ENCODE peak calls at places on chromosomes 6 and 20, in seven cellular contexts. X is fibroblast of lung, H is GM13977, N is AG04450, M is SK-N-SH, O is kidney epithelial cell, E is OCI-LY7. R is an unnamed sample.

GRCh38 chr6:43355862-43356590 is 13.4 kb downstream of the ZNF318 start:
- DNase-seq in H (no peak), X (peak; percentile 2), E (peak; percentile 27), M (peak; percentile 16), O (no peak), N (no peak), R (peak; percentile 25)

GRCh38 chr6:93701526-93701925 is 282.2 kb upstream of the EPHA7 start:
- DNase-seq in H (no peak), E (no peak), N (no peak), M (no peak), O (no peak), X (peak; percentile 21), R (no peak)

GRCh38 chr6:1381397-1382330 is 7.7 kb upstream of the FOXF2 start:
- DNase-seq in M (peak; percentile 86), E (peak; percentile 37), X (peak; percentile 50), N (no peak), H (peak; percentile 83), O (no peak), R (peak; percentile 86)

GRCh38 chr20:53866787-53867740 is 203.3 kb downstream of the BCAS1 start:
- DNase-seq in X (no peak), N (no peak), H (no peak), M (no peak), E (peak; percentile 91), O (no peak), R (no peak)

GRCh38 chr6:91166271-91166670 is 579.4 kb upstream of the MAP3K7 start:
- DNase-seq in X (no peak), E (no peak), M (no peak), O (no peak), H (no peak), N (no peak), R (no peak)

GRCh38 chr6:781350-781961 is 88.5 kb upstream of the EXOC2 start:
- DNase-seq in E (no peak), N (no peak), M (no peak), O (no peak), X (no peak), H (no peak), R (no peak)

GRCh38 chr20:20393207-20393606 is 25.3 kb downstream of the INSM1 start:
- DNase-seq in X (no peak), H (no peak), N (peak; percentile 63), E (no peak), O (no peak), M (no peak), R (no peak)

GRCh38 chr20:46977909-46978588 is 83.4 kb downstream of the EYA2 start:
- DNase-seq in M (no peak), E (no peak), N (no peak), H (no peak), O (no peak), X (no peak), R (no peak)

GRCh38 chr6:158506577-158506976 is 53.3 kb upstream of the TMEM181 start:
- DNase-seq in H (no peak), M (peak; percentile 69), E (no peak), N (no peak), O (no peak), X (no peak), R (no peak)

GRCh38 chr6:148550569-148550968 is 196.3 kb upstream of the UST start:
- DNase-seq in N (no peak), O (no peak), X (peak; percentile 35), H (no peak), M (no peak), E (no peak), R (no peak)

DNA sequence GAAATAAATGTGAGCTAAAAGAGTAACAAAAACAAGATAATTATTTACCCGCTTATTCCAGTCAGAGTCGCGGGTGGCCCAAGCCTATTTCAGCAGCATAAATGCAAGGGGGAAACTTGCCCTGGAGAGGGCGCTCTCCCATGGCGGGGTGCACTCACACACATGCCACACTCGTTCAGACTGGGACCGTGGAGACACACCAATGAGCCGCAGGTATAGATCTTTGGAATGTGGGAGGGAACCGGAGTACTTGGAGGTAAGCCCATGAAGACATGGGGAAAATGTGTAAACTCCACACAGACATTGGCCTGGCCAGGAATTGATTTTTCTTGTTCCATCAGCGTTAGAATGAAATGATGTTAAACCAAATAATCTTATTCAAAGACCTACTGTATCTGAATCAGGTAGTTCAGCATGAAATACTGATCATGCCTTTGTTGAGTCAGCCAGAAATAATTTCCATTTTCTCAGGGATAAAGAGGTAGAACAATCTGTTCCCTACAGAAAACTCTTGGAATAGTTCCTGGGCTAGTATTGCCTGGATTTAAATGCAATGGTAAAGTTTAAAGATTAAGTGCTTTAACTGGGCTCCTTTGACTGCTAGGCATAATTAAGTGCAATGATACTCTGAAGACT is 191.5 kb downstream of the MCHR2 start:
- DNase-seq in H (no peak), M (no peak), N (no peak), E (no peak), X (no peak), O (no peak), R (no peak)
- TF ChIP-seq CTCF in H (no peak), M (peak; percentile 23), N (no peak), E (peak; percentile 33), X (no peak), O (peak; percentile 34), R (no peak)

DNA sequence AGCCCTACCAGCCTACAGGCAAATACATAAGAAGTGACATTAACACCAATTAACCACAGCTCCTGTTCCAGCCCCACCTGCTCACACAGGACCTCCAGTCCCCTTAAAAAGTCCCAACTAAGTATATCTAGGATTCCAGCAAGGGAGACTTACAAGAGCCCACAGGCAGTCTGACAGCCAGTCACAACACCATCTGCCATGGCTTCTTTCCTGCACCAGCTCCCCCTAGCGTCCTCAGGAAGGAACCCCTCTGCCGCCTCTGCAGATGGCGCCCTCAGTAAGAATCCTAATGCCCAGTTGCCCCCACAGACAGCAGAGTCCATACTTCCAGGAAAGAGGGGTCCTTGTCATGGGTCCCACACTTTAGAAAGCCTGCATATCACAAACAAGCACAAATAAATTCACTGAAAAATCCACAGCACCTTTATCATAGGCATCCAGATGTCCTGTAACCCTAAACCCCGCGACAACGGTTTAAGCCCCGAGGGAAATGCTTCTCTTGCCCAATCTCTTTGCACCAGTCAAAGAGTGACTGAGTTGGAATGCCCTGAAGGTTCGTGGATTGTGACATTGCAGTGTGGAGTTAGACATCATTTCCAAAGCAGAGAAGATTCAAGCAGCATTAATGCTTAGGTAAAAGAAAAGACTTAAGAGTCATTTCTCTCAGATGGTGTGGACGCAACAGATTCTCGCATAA is 121.9 kb downstream of the HIVEP2 start:
- DNase-seq in O (no peak), E (no peak), M (peak; percentile 16), H (no peak), N (no peak), X (no peak), R (no peak)
- TF ChIP-seq CTCF in O (peak; percentile 46), E (peak; percentile 67), M (peak; percentile 37), H (peak; percentile 65), N (peak; percentile 26), X (peak; percentile 16), R (no peak)

GRCh38 chr6:133343220-133343619 is 102.1 kb downstream of the EYA4 start:
- DNase-seq in O (no peak), X (no peak), E (no peak), M (no peak), H (no peak), N (no peak), R (no peak)

GRCh38 chr6:133337312-133337711 is 96.2 kb downstream of the EYA4 start:
- DNase-seq in O (no peak), X (peak; percentile 87), M (no peak), N (peak; percentile 39), H (no peak), E (no peak), R (no peak)

GRCh38 chr6:133339543-133340384 is 98.6 kb downstream of the EYA4 start:
- DNase-seq in M (no peak), O (no peak), N (no peak), H (no peak), X (no peak), E (no peak), R (no peak)

GRCh38 chr6:133341607-133342158 is 100.5 kb downstream of the EYA4 start:
- DNase-seq in M (peak; percentile 55), O (peak; percentile 26), X (peak; percentile 90), E (no peak), N (peak; percentile 15), H (no peak), R (no peak)

GRCh38 chr6:133340557-133340956 is 99.4 kb downstream of the EYA4 start:
- DNase-seq in N (no peak), E (no peak), M (peak; percentile 7), O (no peak), X (peak; percentile 45), H (no peak), R (no peak)
- TF ChIP-seq CTCF in N (no peak), E (no peak), M (no peak), O (no peak), X (no peak), H (no peak), R (no peak)

GRCh38 chr20:52269926-52270325 is 78.3 kb upstream of the ZFP64 start:
- DNase-seq in N (no peak), M (no peak), O (no peak), H (no peak), E (no peak), X (no peak), R (no peak)
- TF ChIP-seq CTCF in N (no peak), M (no peak), O (no peak), H (no peak), E (no peak), X (no peak), R (no peak)

GRCh38 chr6:155143610-155144106 is 120.2 kb upstream of the CLDN20 start:
- DNase-seq in E (no peak), X (no peak), M (no peak), H (no peak), O (no peak), N (no peak), R (no peak)

GRCh38 chr6:155142163-155142901 is 121.5 kb upstream of the CLDN20 start:
- DNase-seq in O (no peak), X (no peak), M (no peak), H (no peak), N (no peak), E (no peak), R (no peak)

GRCh38 chr6:155142902-155143609 is 120.8 kb upstream of the CLDN20 start:
- DNase-seq in E (no peak), H (peak; percentile 50), N (no peak), O (no peak), M (no peak), X (peak; percentile 55), R (peak; percentile 47)

GRCh38 chr6:155141512-155141911 is 122.3 kb upstream of the CLDN20 start:
- DNase-seq in E (no peak), N (no peak), H (no peak), O (no peak), M (no peak), X (no peak), R (no peak)

DNA sequence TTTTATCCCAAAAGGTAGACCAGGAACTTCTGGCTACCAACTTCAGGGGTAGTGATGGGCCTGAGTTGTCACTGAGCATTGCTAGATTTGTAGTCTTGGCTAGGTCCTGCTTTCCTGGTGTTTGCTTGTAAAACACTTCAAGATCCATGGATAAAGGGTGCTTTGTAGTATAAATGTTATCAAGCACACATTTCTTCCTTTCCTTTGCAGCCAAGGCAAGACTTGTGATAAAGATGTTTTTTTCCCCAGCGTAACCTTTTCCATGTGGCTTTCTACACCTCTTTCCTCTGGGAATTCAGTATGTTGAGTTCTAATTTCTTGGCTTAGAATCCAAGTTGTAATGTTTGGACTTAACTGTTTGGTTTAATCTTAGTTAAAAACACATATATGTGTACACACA is 122.8 kb upstream of the CLDN20 start:
- DNase-seq in H (no peak), X (no peak), M (no peak), N (no peak), E (no peak), O (no peak), R (no peak)
- TF ChIP-seq CTCF in H (no peak), X (no peak), M (no peak), N (no peak), E (no peak), O (no peak), R (no peak)

GRCh38 chr6:6674872-6675271 is 86.4 kb downstream of the LY86 start:
- DNase-seq in E (peak; percentile 27), M (no peak), X (no peak), H (no peak), N (no peak), O (no peak), R (no peak)
- TF ChIP-seq CTCF in E (peak; percentile 77), M (peak; percentile 43), X (no peak), H (peak; percentile 4), N (peak; percentile 30), O (peak; percentile 38), R (peak; percentile 15)